ENCODE peak calls at places on chromosomes 4 and X, in six cellular contexts. U is NCI-H2107; T is GM06990; V is myocyte; N is astrocyte of the cerebellum; K is stimulated activated CD4-positive, alpha-beta T cell treated with anti-CD3 and anti-CD28 coated beads, Interleukin-1b, Interleukin-23, amount 100 ng/mL, for 24 hours. H is an unnamed sample.
A peak's percentile ranks its signal among the peaks of the same experiment; 100 is the strongest.

GRCh38 chrX:110407910-110408545 is 49.4 kb downstream of the RTL9 start:
- DNase-seq in U (peak; percentile 55), T (peak; percentile 17), V (peak; percentile 78), N (no peak), K (peak; percentile 6), H (no peak)

GRCh38 chr4:147938481-147938880 is 206.6 kb downstream of the ARHGAP10 start:
- DNase-seq in U (no peak), T (no peak), V (no peak), N (no peak), K (no peak), H (no peak)

GRCh38 chr4:4254666-4255065 is 6.6 kb upstream of the TMEM128 start:
- DNase-seq in U (no peak), T (no peak), V (no peak), N (no peak), K (no peak), H (no peak)

GRCh38 chr4:2332976-2333319 is 71.0 kb upstream of the MXD4 start:
- DNase-seq in U (no peak), T (no peak), V (no peak), N (no peak), K (no peak), H (no peak)

GRCh38 chr4:54085284-54085683 is 14.7 kb upstream of the GSX2 start:
- DNase-seq in U (no peak), T (no peak), V (peak; percentile 96), N (no peak), K (no peak), H (peak; percentile 55)

GRCh38 chr4:6643141-6643847 is 2.8 kb downstream of the MRFAP1 start:
- DNase-seq in U (no peak), T (no peak), V (no peak), N (no peak), K (no peak), H (no peak)

GRCh38 chrX:43176686-43177085 is 398.7 kb upstream of the PPP1R2C start:
- DNase-seq in U (no peak), T (no peak), V (peak; percentile 0), N (no peak), K (no peak), H (no peak)

GRCh38 chr4:38233727-38234478 is 273.7 kb downstream of the PTTG2 start:
- DNase-seq in U (no peak), T (no peak), V (no peak), N (no peak), K (no peak), H (no peak)